ENCODE peak calls at places on chromosomes 1 and 21, in four cellular contexts. One of them, this sample, is unnamed.
A peak's percentile ranks its signal among the peaks of the same experiment; 100 is the strongest.

GRCh38 chr1:107139833-107140702 is 771 bp upstream of the NTNG1 start:
- DNase-seq in cardiac muscle cell: peak; percentile 53
- DNase-seq in transverse colon: peak; percentile 8
- DNase-seq in right atrium auricular region: no peak
- DNase-seq in this sample: peak; percentile 44

GRCh38 chr1:41341365-41341683 is 19.9 kb upstream of the FOXO6 start:
- DNase-seq in transverse colon: no peak
- DNase-seq in cardiac muscle cell: no peak
- DNase-seq in right atrium auricular region: no peak
- DNase-seq in this sample: no peak

GRCh38 chr1:31238986-31239613 is 587 bp downstream of the NKAIN1 start:
- DNase-seq in transverse colon: peak; percentile 31
- DNase-seq in right atrium auricular region: no peak
- DNase-seq in cardiac muscle cell: peak; percentile 64
- DNase-seq in this sample: peak; percentile 68

GRCh38 chr1:43937179-43937865 is 3.7 kb downstream of the ARTN start:
- DNase-seq in cardiac muscle cell: no peak
- DNase-seq in right atrium auricular region: no peak
- DNase-seq in transverse colon: no peak
- DNase-seq in this sample: no peak

GRCh38 chr1:220275430-220275829 is 3.2 kb upstream of the RAB3GAP2 start:
- DNase-seq in transverse colon: no peak
- DNase-seq in right atrium auricular region: no peak
- DNase-seq in cardiac muscle cell: no peak
- DNase-seq in this sample: no peak

GRCh38 chr1:227733751-227734545 is 1.2 kb downstream of the JMJD4 start:
- DNase-seq in right atrium auricular region: no peak
- DNase-seq in transverse colon: no peak
- DNase-seq in cardiac muscle cell: no peak
- DNase-seq in this sample: no peak

GRCh38 chr1:21034725-21035628 is 141.7 kb downstream of the EIF4G3 start:
- DNase-seq in right atrium auricular region: no peak
- DNase-seq in transverse colon: no peak
- DNase-seq in cardiac muscle cell: no peak
- DNase-seq in this sample: peak; percentile 41

GRCh38 chr1:37817481-37817880 is 9.5 kb upstream of the YRDC start:
- DNase-seq in transverse colon: no peak
- DNase-seq in cardiac muscle cell: no peak
- DNase-seq in right atrium auricular region: no peak
- DNase-seq in this sample: no peak

GRCh38 chr1:209937996-209938959 is at the start of gene SYT14:
- DNase-seq in transverse colon: no peak
- DNase-seq in right atrium auricular region: no peak
- DNase-seq in cardiac muscle cell: peak; percentile 77
- DNase-seq in this sample: peak; percentile 72

GRCh38 chr1:67308136-67308535 is 463 bp downstream of the IL12RB2 start:
- DNase-seq in transverse colon: no peak
- DNase-seq in right atrium auricular region: no peak
- DNase-seq in cardiac muscle cell: no peak
- DNase-seq in this sample: no peak

GRCh38 chr1:228803421-228803820 is 68.1 kb downstream of the RHOU start:
- DNase-seq in cardiac muscle cell: no peak
- DNase-seq in transverse colon: no peak
- DNase-seq in right atrium auricular region: no peak
- DNase-seq in this sample: no peak

GRCh38 chr1:53107570-53108322 is 34.7 kb downstream of the SLC1A7 start:
- DNase-seq in right atrium auricular region: no peak
- DNase-seq in cardiac muscle cell: no peak
- DNase-seq in transverse colon: no peak
- DNase-seq in this sample: peak; percentile 52

GRCh38 chr1:22398656-22399420 is 52.8 kb upstream of the ZBTB40 start:
- DNase-seq in right atrium auricular region: no peak
- DNase-seq in cardiac muscle cell: no peak
- DNase-seq in transverse colon: no peak
- DNase-seq in this sample: no peak

GRCh38 chr1:39540504-39541031 is 36.0 kb downstream of the PABPC4 start:
- DNase-seq in right atrium auricular region: peak; percentile 93
- DNase-seq in cardiac muscle cell: no peak
- DNase-seq in transverse colon: peak; percentile 52
- DNase-seq in this sample: no peak

GRCh38 chr1:36849956-36850355 is 184.4 kb downstream of the GRIK3 start:
- DNase-seq in cardiac muscle cell: no peak
- DNase-seq in transverse colon: no peak
- DNase-seq in right atrium auricular region: no peak
- DNase-seq in this sample: no peak

GRCh38 chr1:218347316-218347712 is 2.2 kb downstream of the TGFB2 start:
- DNase-seq in right atrium auricular region: no peak
- DNase-seq in transverse colon: no peak
- DNase-seq in cardiac muscle cell: peak; percentile 45
- DNase-seq in this sample: no peak

GRCh38 chr1:151132676-151133338 is 13.6 kb downstream of the SEMA6C start:
- DNase-seq in cardiac muscle cell: no peak
- DNase-seq in right atrium auricular region: no peak
- DNase-seq in transverse colon: no peak
- DNase-seq in this sample: no peak

GRCh38 chr1:63557365-63557987 is 34.2 kb downstream of the EFCAB7 start:
- DNase-seq in right atrium auricular region: no peak
- DNase-seq in cardiac muscle cell: peak; percentile 63
- DNase-seq in transverse colon: peak; percentile 31
- DNase-seq in this sample: no peak

GRCh38 chr1:174040387-174040786 is 18.2 kb upstream of the RC3H1 start:
- DNase-seq in right atrium auricular region: no peak
- DNase-seq in cardiac muscle cell: no peak
- DNase-seq in transverse colon: no peak
- DNase-seq in this sample: no peak

GRCh38 chr1:189821838-189822237 is 655.8 kb downstream of the BRINP3 start:
- DNase-seq in transverse colon: no peak
- DNase-seq in cardiac muscle cell: no peak
- DNase-seq in right atrium auricular region: no peak
- DNase-seq in this sample: no peak

GRCh38 chr1:186896211-186896610 is 67.5 kb downstream of the PLA2G4A start:
- DNase-seq in transverse colon: no peak
- DNase-seq in right atrium auricular region: no peak
- DNase-seq in cardiac muscle cell: no peak
- DNase-seq in this sample: no peak

GRCh38 chr1:227787513-227788278 is 27.8 kb upstream of the PRSS38 start:
- DNase-seq in right atrium auricular region: peak; percentile 86
- DNase-seq in cardiac muscle cell: peak; percentile 95
- DNase-seq in transverse colon: peak; percentile 95
- DNase-seq in this sample: peak; percentile 96

GRCh38 chr21:44418876-44419230 is 36.5 kb upstream of the LRRC3 start:
- DNase-seq in right atrium auricular region: no peak
- DNase-seq in transverse colon: no peak
- DNase-seq in cardiac muscle cell: no peak
- DNase-seq in this sample: no peak

GRCh38 chr1:230869499-230869898 is 1.2 kb upstream of the C1orf198 start:
- DNase-seq in cardiac muscle cell: no peak
- DNase-seq in right atrium auricular region: no peak
- DNase-seq in transverse colon: no peak
- DNase-seq in this sample: no peak

DNA sequence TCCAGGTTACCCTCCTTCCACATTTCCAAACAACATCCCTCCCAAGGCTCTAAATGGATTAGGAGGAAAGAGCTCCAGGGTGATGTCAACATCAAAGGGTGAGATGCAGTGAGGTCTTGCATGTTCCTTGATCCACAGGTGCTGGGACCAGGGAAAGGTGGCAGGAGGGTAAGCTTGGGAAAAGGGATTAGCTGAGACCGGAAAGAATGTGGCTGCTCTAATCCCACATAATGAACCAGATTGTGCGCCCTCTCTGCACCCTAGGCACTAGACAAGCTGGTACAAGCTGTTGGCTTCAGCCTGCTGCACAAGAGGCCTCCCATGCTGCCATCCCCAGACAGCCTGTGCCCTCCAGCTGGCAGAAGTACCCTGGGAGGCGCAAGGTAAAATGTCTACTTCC is 34.9 kb downstream of the PLXNA2 start:
- DNase-seq in cardiac muscle cell: no peak
- DNase-seq in transverse colon: no peak
- DNase-seq in right atrium auricular region: no peak
- DNase-seq in this sample: no peak
- H3K4me1 ChIP-seq in cardiac muscle cell: peaks cover 19% of the 10 kb centered on the region
- H3K4me1 ChIP-seq in transverse colon: peaks cover 12% of the 10 kb centered on the region
- H3K4me1 ChIP-seq in right atrium auricular region: peaks cover 73% of the 10 kb centered on the region
- H3K4me1 ChIP-seq in this sample: peaks cover 37% of the 10 kb centered on the region

DNA sequence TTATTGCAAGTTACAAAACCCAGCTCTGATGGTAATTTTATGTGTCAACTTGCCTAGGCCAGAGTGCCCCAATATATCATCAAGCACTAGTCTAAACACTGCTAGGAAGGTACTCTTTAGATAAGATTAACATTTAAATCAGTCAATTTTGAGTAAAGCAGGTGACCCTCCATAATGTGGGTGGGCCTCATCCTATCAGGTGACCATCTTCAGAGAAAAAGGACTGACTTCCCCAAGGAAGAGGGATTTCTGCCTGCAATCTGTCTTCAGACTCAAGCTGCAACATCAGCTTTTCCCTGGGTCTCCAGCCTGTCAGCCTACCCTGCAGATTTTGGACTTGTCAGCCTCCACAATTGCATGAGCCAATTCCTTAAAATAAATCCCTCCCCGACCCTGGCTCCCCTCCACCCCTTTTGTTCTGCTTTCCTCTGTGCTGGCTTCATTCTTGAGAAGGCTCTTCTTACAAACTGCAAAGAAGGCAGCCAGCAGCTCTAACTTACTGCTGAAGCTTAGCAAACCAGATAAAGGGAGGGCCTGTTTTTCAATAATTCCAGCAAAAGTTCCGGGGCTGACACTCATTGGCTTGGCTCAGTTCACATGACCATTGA is 56.4 kb upstream of the RUNX3 start:
- DNase-seq in cardiac muscle cell: no peak
- DNase-seq in transverse colon: no peak
- DNase-seq in right atrium auricular region: no peak
- DNase-seq in this sample: no peak
- H3K4me1 ChIP-seq in cardiac muscle cell: no peaks in the 10 kb centered on the region
- H3K4me1 ChIP-seq in transverse colon: no peaks in the 10 kb centered on the region
- H3K4me1 ChIP-seq in right atrium auricular region: no peaks in the 10 kb centered on the region
- H3K4me1 ChIP-seq in this sample: no peaks in the 10 kb centered on the region

GRCh38 chr1:226645279-226645976 is 93.7 kb downstream of the ITPKB start:
- DNase-seq in transverse colon: no peak
- DNase-seq in right atrium auricular region: no peak
- DNase-seq in cardiac muscle cell: no peak
- DNase-seq in this sample: peak; percentile 69

GRCh38 chr1:226646026-226646869 is 92.8 kb downstream of the ITPKB start:
- DNase-seq in cardiac muscle cell: no peak
- DNase-seq in right atrium auricular region: no peak
- DNase-seq in transverse colon: no peak
- DNase-seq in this sample: peak; percentile 49

GRCh38 chr1:226647719-226648118 is 91.4 kb downstream of the ITPKB start:
- DNase-seq in cardiac muscle cell: no peak
- DNase-seq in transverse colon: no peak
- DNase-seq in right atrium auricular region: no peak
- DNase-seq in this sample: no peak

GRCh38 chr1:226648421-226648820 is 90.7 kb downstream of the ITPKB start:
- DNase-seq in right atrium auricular region: no peak
- DNase-seq in cardiac muscle cell: no peak
- DNase-seq in transverse colon: no peak
- DNase-seq in this sample: no peak

DNA sequence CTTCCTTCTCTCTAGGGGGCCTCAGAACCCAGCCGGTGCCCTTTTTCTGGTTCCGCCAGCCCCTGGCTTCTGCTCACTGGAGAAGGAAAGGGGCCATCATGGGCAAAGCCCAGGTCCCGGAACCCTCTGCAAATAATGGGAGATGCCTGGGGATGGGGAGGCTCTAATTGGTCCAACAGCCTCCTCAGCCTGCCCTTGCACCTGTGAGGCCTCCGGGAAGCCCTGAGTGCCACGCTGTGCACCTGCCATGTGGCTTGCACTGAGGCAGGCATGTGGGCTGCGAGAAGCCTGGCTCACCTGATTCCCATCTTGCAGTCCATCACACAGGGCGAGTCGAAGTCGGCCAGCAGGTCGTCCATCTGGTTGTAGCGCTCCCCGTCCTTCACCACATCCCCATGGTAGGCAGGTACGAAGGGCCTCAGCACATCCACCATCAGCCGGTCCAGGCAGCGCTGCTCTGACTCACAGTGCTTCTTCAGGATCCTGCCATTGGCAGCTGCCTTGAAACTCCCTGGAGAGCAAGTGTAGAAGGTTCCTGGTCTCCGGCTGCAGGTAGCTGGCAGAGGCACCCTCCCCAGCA is 92.1 kb downstream of the ITPKB start:
- DNase-seq in transverse colon: no peak
- DNase-seq in cardiac muscle cell: no peak
- DNase-seq in right atrium auricular region: no peak
- DNase-seq in this sample: no peak
- H3K4me1 ChIP-seq in transverse colon: peaks cover 34% of the 10 kb centered on the region
- H3K4me1 ChIP-seq in cardiac muscle cell: peaks cover 24% of the 10 kb centered on the region
- H3K4me1 ChIP-seq in right atrium auricular region: peaks cover 41% of the 10 kb centered on the region
- H3K4me1 ChIP-seq in this sample: peaks cover 42% of the 10 kb centered on the region

GRCh38 chr1:201695607-201696006 is 133.3 kb upstream of the IPO9 start:
- DNase-seq in cardiac muscle cell: no peak
- DNase-seq in transverse colon: no peak
- DNase-seq in right atrium auricular region: no peak
- DNase-seq in this sample: no peak

GRCh38 chr1:201693887-201694614 is 134.9 kb upstream of the IPO9 start:
- DNase-seq in transverse colon: no peak
- DNase-seq in cardiac muscle cell: no peak
- DNase-seq in right atrium auricular region: no peak
- DNase-seq in this sample: no peak

GRCh38 chr1:201694615-201695335 is 134.2 kb upstream of the IPO9 start:
- DNase-seq in transverse colon: no peak
- DNase-seq in right atrium auricular region: no peak
- DNase-seq in cardiac muscle cell: no peak
- DNase-seq in this sample: no peak

GRCh38 chr1:201696217-201696761 is 132.7 kb upstream of the IPO9 start:
- DNase-seq in transverse colon: peak; percentile 55
- DNase-seq in right atrium auricular region: peak; percentile 94
- DNase-seq in cardiac muscle cell: no peak
- DNase-seq in this sample: no peak

DNA sequence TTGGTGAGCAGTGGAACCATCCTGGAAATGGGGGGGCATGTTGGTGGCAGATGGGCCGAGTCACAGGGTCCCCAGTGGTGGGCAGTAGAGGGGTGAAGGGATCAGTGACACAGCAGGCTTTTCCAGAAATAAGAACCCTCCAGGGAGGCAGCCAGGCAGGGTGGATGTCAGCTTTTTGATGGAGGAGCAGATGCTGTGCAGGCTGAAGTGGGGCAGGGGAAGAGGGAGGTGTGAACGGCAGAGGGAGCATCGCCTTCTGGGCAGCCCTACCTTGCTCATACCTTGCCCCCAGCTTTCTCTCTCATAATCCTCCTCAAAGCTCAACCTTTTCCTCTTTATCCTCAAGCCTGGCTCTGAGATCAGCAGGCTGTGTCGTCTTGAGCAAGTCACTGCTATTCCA is 131.8 kb upstream of the IPO9 start:
- DNase-seq in right atrium auricular region: no peak
- DNase-seq in transverse colon: no peak
- DNase-seq in cardiac muscle cell: no peak
- DNase-seq in this sample: no peak
- H3K4me1 ChIP-seq in right atrium auricular region: peaks cover 53% of the 10 kb centered on the region
- H3K4me1 ChIP-seq in transverse colon: peaks cover 22% of the 10 kb centered on the region
- H3K4me1 ChIP-seq in cardiac muscle cell: peaks cover 19% of the 10 kb centered on the region
- H3K4me1 ChIP-seq in this sample: no peaks in the 10 kb centered on the region

This sample was measured in left lung.